ENCODE peak calls at places on chromosome 2, in nine cellular contexts. One of them, this sample, is unnamed.

GRCh38 chr2:154368148-154368547 is 330.3 kb upstream of the KCNJ3 start:
- DNase-seq in mammary epithelial cell: no peak
- DNase-seq in BE2C: no peak
- DNase-seq in right lobe of liver: no peak
- DNase-seq in lower lobe of right lung: no peak
- DNase-seq in tibial artery: no peak
- DNase-seq in ovary: no peak
- DNase-seq in stomach: no peak
- DNase-seq in mesendoderm: no peak
- DNase-seq in this sample: no peak

GRCh38 chr2:218786133-218786532 is 4.2 kb downstream of the CYP27A1 start:
- DNase-seq in mammary epithelial cell: no peak
- DNase-seq in BE2C: no peak
- DNase-seq in right lobe of liver: no peak
- DNase-seq in lower lobe of right lung: no peak
- DNase-seq in tibial artery: no peak
- DNase-seq in ovary: no peak
- DNase-seq in stomach: no peak
- DNase-seq in mesendoderm: no peak
- DNase-seq in this sample: no peak

GRCh38 chr2:196337618-196337953 is 166.2 kb upstream of the STK17B start:
- DNase-seq in mammary epithelial cell: no peak
- DNase-seq in BE2C: no peak
- DNase-seq in right lobe of liver: no peak
- DNase-seq in lower lobe of right lung: no peak
- DNase-seq in tibial artery: no peak
- DNase-seq in ovary: no peak
- DNase-seq in stomach: no peak
- DNase-seq in mesendoderm: peak; percentile 32
- DNase-seq in this sample: no peak

GRCh38 chr2:216695401-216695821 is at the start of gene IGFBP5:
- DNase-seq in mammary epithelial cell: no peak
- DNase-seq in BE2C: peak; percentile 86
- DNase-seq in right lobe of liver: no peak
- DNase-seq in lower lobe of right lung: peak; percentile 73
- DNase-seq in tibial artery: peak; percentile 96
- DNase-seq in ovary: peak; percentile 98
- DNase-seq in stomach: peak; percentile 89
- DNase-seq in mesendoderm: peak; percentile 82
- DNase-seq in this sample: peak; percentile 92

GRCh38 chr2:168050377-168050776 is 197.0 kb downstream of the STK39 start:
- DNase-seq in mammary epithelial cell: no peak
- DNase-seq in BE2C: no peak
- DNase-seq in right lobe of liver: no peak
- DNase-seq in lower lobe of right lung: no peak
- DNase-seq in tibial artery: no peak
- DNase-seq in ovary: no peak
- DNase-seq in stomach: no peak
- DNase-seq in mesendoderm: peak; percentile 88
- DNase-seq in this sample: no peak

GRCh38 chr2:118991554-118991953 is 49.6 kb downstream of the MARCO start:
- DNase-seq in mammary epithelial cell: no peak
- DNase-seq in BE2C: no peak
- DNase-seq in right lobe of liver: no peak
- DNase-seq in lower lobe of right lung: no peak
- DNase-seq in tibial artery: peak; percentile 42
- DNase-seq in ovary: no peak
- DNase-seq in stomach: peak; percentile 7
- DNase-seq in mesendoderm: no peak
- DNase-seq in this sample: no peak

GRCh38 chr2:207107551-207107950 is 58.2 kb downstream of the KLF7 start:
- DNase-seq in mammary epithelial cell: no peak
- DNase-seq in BE2C: no peak
- DNase-seq in right lobe of liver: no peak
- DNase-seq in lower lobe of right lung: peak; percentile 55
- DNase-seq in tibial artery: no peak
- DNase-seq in ovary: no peak
- DNase-seq in stomach: no peak
- DNase-seq in mesendoderm: no peak
- DNase-seq in this sample: no peak

GRCh38 chr2:42047488-42048317 is at the start of gene PKDCC:
- DNase-seq in mammary epithelial cell: peak; percentile 28
- DNase-seq in BE2C: peak; percentile 92
- DNase-seq in right lobe of liver: peak; percentile 92
- DNase-seq in lower lobe of right lung: peak; percentile 80
- DNase-seq in tibial artery: peak; percentile 94
- DNase-seq in ovary: peak; percentile 93
- DNase-seq in stomach: peak; percentile 77
- DNase-seq in mesendoderm: peak; percentile 89
- DNase-seq in this sample: peak; percentile 93

DNA sequence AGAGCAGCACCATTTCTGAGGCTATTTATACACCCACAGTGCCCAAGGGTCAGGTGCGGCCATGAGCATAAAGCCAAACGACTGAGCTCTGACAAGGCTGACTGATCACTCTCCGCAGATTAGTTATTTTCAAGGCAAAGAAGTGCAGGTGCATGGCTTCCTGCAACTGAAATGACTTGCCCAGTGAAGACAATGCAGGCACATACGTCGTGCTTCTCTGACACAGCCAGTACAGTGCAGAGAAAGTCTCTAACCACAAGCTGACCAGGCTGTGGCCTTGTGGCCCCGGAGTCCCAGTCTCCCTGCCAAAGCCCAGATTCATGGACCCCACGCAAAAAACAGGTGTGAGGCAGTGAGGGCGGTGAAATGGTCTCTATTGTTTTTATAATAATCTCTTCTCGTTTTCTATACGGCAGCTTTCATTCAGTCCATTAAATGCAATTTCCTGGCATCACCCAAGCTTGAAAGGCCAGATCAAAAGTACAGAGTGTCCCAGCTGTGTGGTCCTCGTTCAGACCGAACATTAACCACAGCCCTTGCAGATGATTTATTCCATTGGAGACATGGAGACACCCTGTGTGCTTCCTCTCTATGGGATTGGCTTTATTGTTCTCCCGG is 447.0 kb upstream of the ID2 start:
- DNase-seq in mammary epithelial cell: no peak
- DNase-seq in BE2C: no peak
- DNase-seq in right lobe of liver: no peak
- DNase-seq in lower lobe of right lung: no peak
- DNase-seq in tibial artery: no peak
- DNase-seq in ovary: no peak
- DNase-seq in stomach: no peak
- DNase-seq in mesendoderm: no peak
- DNase-seq in this sample: no peak
- H3K4me3 ChIP-seq in mammary epithelial cell: no peak overlapping the region
- H3K4me3 ChIP-seq in BE2C: no peak overlapping the region
- H3K4me3 ChIP-seq in right lobe of liver: no peak overlapping the region
- H3K4me3 ChIP-seq in lower lobe of right lung: no peak overlapping the region
- H3K4me3 ChIP-seq in tibial artery: no peak overlapping the region
- H3K4me3 ChIP-seq in ovary: no peak overlapping the region
- H3K4me3 ChIP-seq in stomach: no peak overlapping the region
- H3K4me3 ChIP-seq in mesendoderm: no peak overlapping the region
- H3K4me3 ChIP-seq in this sample: no peak overlapping the region

GRCh38 chr2:36562245-36562644 is 35.7 kb downstream of the FEZ2 start:
- DNase-seq in mammary epithelial cell: no peak
- DNase-seq in BE2C: no peak
- DNase-seq in right lobe of liver: no peak
- DNase-seq in lower lobe of right lung: no peak
- DNase-seq in tibial artery: no peak
- DNase-seq in ovary: no peak
- DNase-seq in stomach: no peak
- DNase-seq in mesendoderm: peak; percentile 49
- DNase-seq in this sample: no peak

GRCh38 chr2:36561223-36561944 is 36.6 kb downstream of the FEZ2 start:
- DNase-seq in mammary epithelial cell: peak; percentile 75
- DNase-seq in BE2C: no peak
- DNase-seq in right lobe of liver: no peak
- DNase-seq in lower lobe of right lung: no peak
- DNase-seq in tibial artery: no peak
- DNase-seq in ovary: no peak
- DNase-seq in stomach: no peak
- DNase-seq in mesendoderm: peak; percentile 94
- DNase-seq in this sample: no peak

GRCh38 chr2:36556847-36557246 is 41.1 kb downstream of the FEZ2 start:
- DNase-seq in mammary epithelial cell: no peak
- DNase-seq in BE2C: no peak
- DNase-seq in right lobe of liver: no peak
- DNase-seq in lower lobe of right lung: no peak
- DNase-seq in tibial artery: no peak
- DNase-seq in ovary: no peak
- DNase-seq in stomach: no peak
- DNase-seq in mesendoderm: no peak
- DNase-seq in this sample: no peak

GRCh38 chr2:36560726-36561125 is 37.2 kb downstream of the FEZ2 start:
- DNase-seq in mammary epithelial cell: no peak
- DNase-seq in BE2C: no peak
- DNase-seq in right lobe of liver: no peak
- DNase-seq in lower lobe of right lung: no peak
- DNase-seq in tibial artery: no peak
- DNase-seq in ovary: no peak
- DNase-seq in stomach: no peak
- DNase-seq in mesendoderm: no peak
- DNase-seq in this sample: no peak

DNA sequence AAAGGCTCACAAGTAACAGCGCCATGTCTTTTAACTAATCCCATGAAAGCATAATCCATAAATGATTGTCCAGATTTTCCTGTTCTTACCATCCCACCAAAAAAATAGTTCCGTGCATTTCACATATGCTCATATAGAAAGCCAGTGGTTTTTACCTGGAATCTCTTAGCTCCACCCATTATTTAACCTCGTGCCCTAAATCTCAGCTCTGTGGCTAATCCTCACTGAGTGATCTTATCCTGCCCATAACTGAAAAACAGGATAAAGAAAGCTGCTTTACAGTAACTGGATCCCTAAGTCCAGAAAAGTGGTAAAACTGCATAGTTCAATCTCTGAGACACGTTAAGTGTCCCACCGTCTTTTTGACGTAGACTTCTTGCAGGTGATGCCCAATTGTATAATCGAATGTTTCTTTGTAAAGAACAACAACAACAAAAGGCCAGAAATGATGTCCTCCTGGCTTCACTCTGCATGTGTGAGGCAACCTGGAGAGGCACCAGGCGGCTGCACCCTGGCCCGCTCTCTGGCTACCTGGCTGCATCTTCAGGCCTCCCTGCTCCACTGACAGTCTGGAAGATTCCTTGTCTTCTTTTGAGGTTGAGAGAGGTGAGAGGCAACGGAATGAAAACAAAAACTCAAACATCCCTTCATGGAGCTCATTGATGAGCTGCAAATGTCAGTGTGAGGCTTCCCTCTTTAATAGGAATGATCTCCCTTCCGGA is 38.6 kb downstream of the FEZ2 start:
- DNase-seq in mammary epithelial cell: no peak
- DNase-seq in BE2C: no peak
- DNase-seq in right lobe of liver: no peak
- DNase-seq in lower lobe of right lung: no peak
- DNase-seq in tibial artery: no peak
- DNase-seq in ovary: no peak
- DNase-seq in stomach: no peak
- DNase-seq in mesendoderm: no peak
- DNase-seq in this sample: no peak
- H3K4me1 ChIP-seq in mammary epithelial cell: peaks cover 38% of the 10 kb centered on the region
- H3K4me1 ChIP-seq in BE2C: no peaks in the 10 kb centered on the region
- H3K4me1 ChIP-seq in right lobe of liver: no peaks in the 10 kb centered on the region
- H3K4me1 ChIP-seq in lower lobe of right lung: peaks cover 41% of the 10 kb centered on the region
- H3K4me1 ChIP-seq in tibial artery: peaks cover 21% of the 10 kb centered on the region
- H3K4me1 ChIP-seq in ovary: peaks cover 6% of the 10 kb centered on the region
- H3K4me1 ChIP-seq in stomach: peaks cover 10% of the 10 kb centered on the region
- H3K4me1 ChIP-seq in mesendoderm: peaks cover under 1% of the 10 kb centered on the region
- H3K4me1 ChIP-seq in this sample: peaks cover 4% of the 10 kb centered on the region

DNA sequence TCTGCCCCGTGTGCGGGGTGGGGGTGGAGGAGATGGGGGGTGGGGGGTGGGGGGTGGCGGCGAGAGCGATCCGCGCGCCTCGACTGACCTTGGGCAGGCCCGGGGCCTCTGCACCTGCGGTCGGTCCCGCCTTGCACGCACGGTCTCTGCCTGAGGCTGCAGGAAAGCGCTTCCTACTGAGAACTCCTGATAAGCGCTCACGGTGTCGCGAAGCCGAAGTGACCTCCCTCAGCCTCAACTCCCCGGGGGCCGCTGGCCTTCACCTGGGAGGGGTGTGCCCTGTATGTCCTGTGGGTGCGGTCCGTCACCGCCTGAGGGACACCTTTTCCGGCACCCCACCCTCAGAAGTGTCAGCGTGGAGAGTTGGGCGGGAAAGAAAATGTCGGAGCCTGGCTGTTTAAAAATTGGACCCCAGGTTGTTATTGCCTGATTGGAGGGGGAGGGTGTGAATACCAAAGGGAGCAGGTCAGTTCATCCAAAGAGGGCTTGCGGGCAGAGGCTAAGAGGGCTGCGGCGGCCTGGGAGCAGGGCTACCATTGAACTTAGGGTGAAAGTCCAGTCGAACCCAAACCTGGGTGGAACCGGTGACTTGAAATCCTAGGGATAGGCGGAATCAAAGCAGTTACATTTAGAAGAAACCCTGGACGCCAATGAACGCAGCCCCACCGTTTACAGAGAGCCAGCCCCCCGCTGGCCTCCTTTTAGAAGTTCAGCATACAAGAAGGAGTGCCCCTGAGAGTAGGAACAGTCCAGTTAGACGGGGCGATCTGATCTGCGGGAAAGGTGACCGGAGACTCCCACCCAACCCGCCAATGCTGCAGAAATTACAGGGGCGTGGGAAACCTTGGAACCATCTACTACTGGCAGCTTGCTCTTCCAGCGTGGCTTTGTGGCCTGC is 1.2 kb downstream of the MAL start:
- DNase-seq in mammary epithelial cell: no peak
- DNase-seq in BE2C: no peak
- DNase-seq in right lobe of liver: peak; percentile 34
- DNase-seq in lower lobe of right lung: no peak
- DNase-seq in tibial artery: no peak
- DNase-seq in ovary: no peak
- DNase-seq in stomach: peak; percentile 59
- DNase-seq in mesendoderm: peak; percentile 46
- DNase-seq in this sample: no peak
- H3K27me3 ChIP-seq in mammary epithelial cell: peaks cover 16% of the 10 kb centered on the region
- H3K27me3 ChIP-seq in BE2C: peaks cover 43% of the 10 kb centered on the region
- H3K27me3 ChIP-seq in right lobe of liver: peaks cover 18% of the 10 kb centered on the region
- H3K27me3 ChIP-seq in lower lobe of right lung: peaks cover 70% of the 10 kb centered on the region
- H3K27me3 ChIP-seq in tibial artery: peaks cover 95% of the 10 kb centered on the region
- H3K27me3 ChIP-seq in ovary: no peaks in the 10 kb centered on the region
- H3K27me3 ChIP-seq in stomach: no peaks in the 10 kb centered on the region
- H3K27me3 ChIP-seq in mesendoderm: peaks cover 33% of the 10 kb centered on the region
- H3K27me3 ChIP-seq in this sample: peaks cover 58% of the 10 kb centered on the region

DNA sequence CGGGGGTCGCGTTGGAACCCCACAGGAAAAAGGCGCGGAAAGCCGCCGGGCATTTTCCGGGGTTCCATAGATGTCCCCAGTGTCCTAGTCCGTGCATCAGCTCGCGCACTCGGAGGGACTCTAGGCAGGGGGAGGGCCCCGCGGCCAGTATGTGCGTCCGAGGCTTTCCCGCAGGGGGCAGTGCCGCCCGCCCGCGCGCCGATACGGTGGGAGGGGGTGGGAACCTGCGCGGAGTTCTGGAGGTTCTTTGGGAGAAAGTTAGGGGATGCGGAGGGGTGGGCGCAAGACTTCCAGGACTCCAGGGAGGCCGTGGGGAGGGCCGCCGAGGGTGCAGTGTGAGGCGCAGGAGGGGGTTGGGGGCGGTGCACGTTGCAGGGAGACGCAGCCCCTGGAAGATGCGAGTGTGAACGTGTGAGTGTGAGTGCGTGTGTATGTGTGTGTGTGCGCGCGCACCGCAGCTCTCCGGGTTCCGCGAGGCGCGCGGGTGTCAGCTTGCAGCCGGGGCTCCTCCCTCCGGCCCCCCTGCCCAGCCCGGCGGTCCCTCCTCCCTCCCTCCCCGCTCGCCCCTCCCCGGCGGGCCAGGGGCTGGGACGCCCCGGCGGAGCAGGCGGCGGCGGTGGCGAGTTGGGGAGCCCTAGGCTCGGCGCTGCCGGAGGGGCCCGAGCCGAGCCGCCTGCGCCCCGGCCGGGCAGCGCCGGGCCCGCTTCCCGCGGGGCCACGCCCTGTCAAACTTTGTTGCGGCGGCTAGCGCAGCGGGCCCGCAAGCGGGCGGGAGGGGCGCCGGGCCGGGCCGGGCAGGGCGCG is at the start of gene TCF7L1:
- DNase-seq in mammary epithelial cell: peak; percentile 86
- DNase-seq in BE2C: peak; percentile 65
- DNase-seq in right lobe of liver: peak; percentile 86
- DNase-seq in lower lobe of right lung: peak; percentile 88
- DNase-seq in tibial artery: peak; percentile 92
- DNase-seq in ovary: peak; percentile 91
- DNase-seq in stomach: peak; percentile 55
- DNase-seq in mesendoderm: peak; percentile 89
- DNase-seq in this sample: peak; percentile 82
- H3K4me3 ChIP-seq in mammary epithelial cell: peak within 1 kb of the TSS; percentile 98
- H3K4me3 ChIP-seq in BE2C: peak within 1 kb of the TSS; percentile 38
- H3K4me3 ChIP-seq in right lobe of liver: peak within 1 kb of the TSS; percentile 65
- H3K4me3 ChIP-seq in lower lobe of right lung: peak within 1 kb of the TSS; percentile 90
- H3K4me3 ChIP-seq in tibial artery: peak within 1 kb of the TSS; percentile 75
- H3K4me3 ChIP-seq in ovary: peak within 1 kb of the TSS; percentile 79
- H3K4me3 ChIP-seq in stomach: peak within 1 kb of the TSS; percentile 83
- H3K4me3 ChIP-seq in mesendoderm: peak within 1 kb of the TSS; percentile 73
- H3K4me3 ChIP-seq in this sample: peak within 1 kb of the TSS; percentile 89